ENCODE peak calls at places on chromosomes 3 and 15, in seven cellular contexts. D is HT-29; Z is SJSA1; U is keratinocyte; B is uterus; E is activated naive CD8-positive, alpha-beta T cell treated with anti-CD3 and anti-CD28 coated beads for 36 hours; Q is RPMI8226. W is an unnamed sample.

GRCh38 chr15:100457201-100457600 is 71.5 kb downstream of the CERS3 start:
- DNase-seq in D (no peak), Z (no peak), U (no peak), B (no peak), E (no peak), Q (no peak), W (no peak)

GRCh38 chr15:57732526-57733331 is 26.2 kb downstream of the POLR2M start:
- DNase-seq in D (peak), Z (peak), U (no peak), B (peak), E (peak), Q (peak), W (peak)

GRCh38 chr3:198079771-198080520 is 119.9 kb downstream of the LMLN start:
- DNase-seq in D (no peak), Z (no peak), U (peak), B (no peak), E (peak), Q (peak), W (peak)

GRCh38 chr3:148309390-148310035 is 388.2 kb upstream of the AGTR1 start:
- DNase-seq in D (peak), Z (no peak), U (no peak), B (no peak), E (no peak), Q (peak), W (peak)

GRCh38 chr3:15336057-15336456 is 3.7 kb upstream of the SH3BP5 start:
- DNase-seq in D (no peak), Z (no peak), U (no peak), B (no peak), E (no peak), Q (no peak), W (no peak)

GRCh38 chr3:165868088-165868487 is 30.9 kb upstream of the BCHE start:
- DNase-seq in D (no peak), Z (no peak), U (no peak), B (no peak), E (no peak), Q (no peak), W (no peak)

GRCh38 chr3:72698154-72698917 is 149.9 kb downstream of the SHQ1 start:
- DNase-seq in D (no peak), Z (peak), U (no peak), B (no peak), E (no peak), Q (no peak), W (no peak)

GRCh38 chr3:32569540-32570425 is 875 bp downstream of the DYNC1LI1 start:
- DNase-seq in D (peak), Z (peak), U (peak), B (peak), E (peak), Q (peak), W (peak)

GRCh38 chr15:66180706-66181105 is 72.8 kb downstream of the MEGF11 start:
- DNase-seq in D (no peak), Z (no peak), U (no peak), B (no peak), E (no peak), Q (no peak), W (no peak)

GRCh38 chr15:51667478-51667877 is 13.8 kb upstream of the SCG3 start:
- DNase-seq in D (no peak), Z (no peak), U (no peak), B (no peak), E (no peak), Q (no peak), W (no peak)

GRCh38 chr3:183967693-183968092 is 50.0 kb downstream of the ABCC5 start:
- DNase-seq in D (peak), Z (no peak), U (no peak), B (no peak), E (no peak), Q (no peak), W (peak)